ENCODE peak calls at places on chromosomes 12 and 14, in six cellular contexts. A is IMR-90, M is neuronal stem cell, F is H9, K is trophoblast cell, G is H1. P is an unnamed sample.
A peak's percentile ranks its signal among the peaks of the same experiment; 100 is the strongest.

GRCh38 chr12:30988086-30988485 is 61.5 kb downstream of the TSPAN11 start:
- DNase-seq in A (no peak), M (no peak), F (no peak), K (no peak), G (no peak), P (no peak)

GRCh38 chr14:94001501-94002396 is 4.6 kb downstream of the CCDC197 start:
- DNase-seq in A (peak; percentile 67), M (peak; percentile 56), F (peak; percentile 80), K (peak; percentile 90), G (peak; percentile 36), P (peak; percentile 62)

GRCh38 chr12:19933924-19934323 is 434.4 kb upstream of the PDE3A start:
- DNase-seq in A (no peak), M (no peak), F (no peak), K (no peak), G (no peak), P (no peak)

GRCh38 chr14:63388766-63389431 is 70.2 kb upstream of the GPHB5 start:
- DNase-seq in A (peak; percentile 58), M (peak; percentile 23), F (peak; percentile 63), K (peak; percentile 69), G (peak; percentile 25), P (peak; percentile 63)

GRCh38 chr14:40616579-40616978 is 990.1 kb upstream of the LRFN5 start:
- DNase-seq in A (no peak), M (no peak), F (no peak), K (no peak), G (no peak), P (no peak)

GRCh38 chr14:99241314-99242035 is 30.5 kb downstream of the BCL11B start:
- DNase-seq in A (no peak), M (no peak), F (no peak), K (no peak), G (no peak), P (no peak)

GRCh38 chr14:60722836-60723217 is 1.3 kb downstream of the SIX4 start:
- DNase-seq in A (peak; percentile 11), M (peak; percentile 50), F (peak; percentile 56), K (no peak), G (no peak), P (no peak)

GRCh38 chr14:62885451-62885850 is 159.8 kb downstream of the KCNH5 start:
- DNase-seq in A (peak; percentile 4), M (no peak), F (no peak), K (no peak), G (no peak), P (no peak)

GRCh38 chr12:54385251-54385914 is 850 bp upstream of the ZNF385A start:
- DNase-seq in A (no peak), M (no peak), F (peak; percentile 63), K (peak; percentile 29), G (no peak), P (no peak)
- H3K27ac ChIP-seq in A (no peak overlapping the region), M (peak overlapping the region; percentile 16), F (no peak overlapping the region), K (peak overlapping the region; percentile 81), G (peak overlapping the region; percentile 57), P (no peak overlapping the region)

GRCh38 chr12:48121522-48121921 is 2.4 kb downstream of the PFKM start:
- DNase-seq in A (no peak), M (peak; percentile 85), F (no peak), K (no peak), G (no peak), P (no peak)

GRCh38 chr12:48115957-48116356 is 3.2 kb upstream of the PFKM start:
- DNase-seq in A (no peak), M (no peak), F (no peak), K (no peak), G (no peak), P (no peak)

GRCh38 chr12:48119078-48119833 is at the start of gene PFKM:
- DNase-seq in A (peak; percentile 91), M (peak; percentile 92), F (peak; percentile 97), K (peak; percentile 52), G (peak; percentile 89), P (peak; percentile 93)

GRCh38 chr12:48119834-48120195 is 651 bp downstream of the PFKM start:
- DNase-seq in A (peak; percentile 41), M (no peak), F (no peak), K (no peak), G (no peak), P (peak; percentile 49)

DNA sequence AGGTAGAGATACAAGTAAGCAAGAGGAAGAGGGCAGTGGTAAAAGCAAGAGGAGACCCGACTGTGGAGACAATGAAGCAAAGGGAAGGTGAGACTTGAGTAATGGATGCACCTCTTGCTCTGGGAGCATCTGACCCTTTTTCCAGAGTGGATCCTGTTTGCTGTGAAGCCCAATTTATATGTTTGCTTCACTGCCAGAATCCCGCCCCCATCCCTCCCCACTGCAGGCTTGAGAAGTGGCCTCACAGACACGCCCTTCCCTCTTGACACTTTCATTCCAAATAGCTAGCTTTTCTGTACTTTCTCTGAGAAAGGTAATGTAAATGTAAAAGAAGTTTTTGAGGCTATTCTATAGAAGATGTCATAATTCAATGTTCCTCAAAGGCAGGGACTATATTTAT is 673 bp upstream of the PFKM start:
- DNase-seq in A (no peak), M (no peak), F (no peak), K (no peak), G (no peak), P (peak; percentile 5)
- H3K9ac ChIP-seq in A (no peak overlapping the region), M (no peak overlapping the region), F (no peak overlapping the region), K (no peak overlapping the region), G (no peak overlapping the region), P (peak overlapping the region; percentile 98)

GRCh38 chr14:91454580-91454979 is 37.0 kb upstream of the CCDC88C start:
- DNase-seq in A (no peak), M (no peak), F (no peak), K (no peak), G (no peak), P (no peak)

GRCh38 chr14:91456283-91456682 is 38.7 kb upstream of the CCDC88C start:
- DNase-seq in A (no peak), M (no peak), F (no peak), K (no peak), G (no peak), P (no peak)

GRCh38 chr14:91453744-91454143 is 36.1 kb upstream of the CCDC88C start:
- DNase-seq in A (no peak), M (no peak), F (no peak), K (no peak), G (no peak), P (no peak)

GRCh38 chr14:91458612-91459011 is 41.0 kb upstream of the CCDC88C start:
- DNase-seq in A (no peak), M (no peak), F (no peak), K (no peak), G (no peak), P (no peak)

DNA sequence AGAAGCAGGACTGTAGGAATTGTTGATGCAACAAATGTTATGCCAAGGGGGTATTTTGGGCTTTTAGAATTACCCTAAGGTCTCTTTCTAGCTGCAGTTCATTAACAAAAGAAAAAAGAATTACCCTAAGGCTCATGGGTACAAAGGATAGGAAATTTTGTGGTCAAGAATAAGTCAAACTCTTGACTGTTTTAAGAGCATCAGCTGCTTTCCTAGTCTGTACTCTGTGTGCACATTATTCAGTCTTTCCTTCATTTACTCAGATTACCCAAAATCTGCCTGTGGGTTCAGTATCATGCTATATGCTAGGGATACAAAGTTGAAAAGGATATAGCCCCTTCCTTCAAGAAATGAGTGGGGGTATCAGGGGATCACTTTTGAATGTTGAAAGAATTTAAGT is 36.5 kb upstream of the CCDC88C start:
- DNase-seq in A (no peak), M (no peak), F (no peak), K (no peak), G (no peak), P (no peak)
- H3K14ac ChIP-seq in A (no peak overlapping the region), M (no peak overlapping the region), F (no peak overlapping the region), K (no peak overlapping the region), G (no peak overlapping the region), P (no peak overlapping the region)

GRCh38 chr12:11860026-11860425 is 210.6 kb downstream of the ETV6 start:
- DNase-seq in A (no peak), M (no peak), F (no peak), K (no peak), G (no peak), P (no peak)

GRCh38 chr12:11861864-11862600 is 208.7 kb upstream of the BCL2L14 start:
- DNase-seq in A (no peak), M (no peak), F (no peak), K (no peak), G (no peak), P (no peak)

GRCh38 chr12:11862794-11863193 is 207.9 kb upstream of the BCL2L14 start:
- DNase-seq in A (peak; percentile 71), M (no peak), F (no peak), K (peak; percentile 39), G (no peak), P (peak; percentile 67)

GRCh38 chr12:11863478-11863906 is 207.2 kb upstream of the BCL2L14 start:
- DNase-seq in A (no peak), M (no peak), F (no peak), K (no peak), G (no peak), P (peak; percentile 11)

GRCh38 chr12:11861155-11861863 is 209.4 kb upstream of the BCL2L14 start:
- DNase-seq in A (no peak), M (no peak), F (no peak), K (no peak), G (no peak), P (no peak)
- H3K27ac ChIP-seq in A (no peak overlapping the region), M (peak overlapping the region; percentile 27), F (no peak overlapping the region), K (peak overlapping the region; percentile 5), G (peak overlapping the region; percentile 26), P (no peak overlapping the region)

GRCh38 chr14:56207626-56208297 is 89.6 kb downstream of the PELI2 start:
- DNase-seq in A (peak; percentile 18), M (no peak), F (no peak), K (peak; percentile 55), G (no peak), P (no peak)

GRCh38 chr14:56206576-56206975 is 88.4 kb downstream of the PELI2 start:
- DNase-seq in A (no peak), M (no peak), F (no peak), K (no peak), G (no peak), P (no peak)

GRCh38 chr14:56208520-56208919 is 90.3 kb downstream of the PELI2 start:
- DNase-seq in A (no peak), M (no peak), F (no peak), K (peak; percentile 42), G (no peak), P (no peak)

GRCh38 chr14:56202256-56202655 is 84.0 kb downstream of the PELI2 start:
- DNase-seq in A (no peak), M (no peak), F (no peak), K (no peak), G (no peak), P (no peak)

GRCh38 chr14:56205906-56206305 is 87.7 kb downstream of the PELI2 start:
- DNase-seq in A (no peak), M (no peak), F (no peak), K (no peak), G (no peak), P (no peak)
- H3K9ac ChIP-seq in A (no peak overlapping the region), M (no peak overlapping the region), F (no peak overlapping the region), K (no peak overlapping the region), G (no peak overlapping the region), P (no peak overlapping the region)

GRCh38 chr12:117774986-117775775 is 193.6 kb downstream of the KSR2 start:
- DNase-seq in A (no peak), M (no peak), F (no peak), K (no peak), G (no peak), P (peak; percentile 59)
- H3K14ac ChIP-seq in A (no peak overlapping the region), M (no peak overlapping the region), F (no peak overlapping the region), K (no peak overlapping the region), G (no peak overlapping the region), P (no peak overlapping the region)

GRCh38 chr12:53995311-53996187 is 4.4 kb upstream of the HOXC9 start:
- DNase-seq in A (no peak), M (no peak), F (peak; percentile 87), K (peak; percentile 4), G (no peak), P (peak; percentile 72)
- H3K27ac ChIP-seq in A (no peak overlapping the region), M (no peak overlapping the region), F (no peak overlapping the region), K (no peak overlapping the region), G (no peak overlapping the region), P (peak overlapping the region; percentile 83)

GRCh38 chr14:21534576-21534975 is 8.4 kb upstream of the SALL2 start:
- DNase-seq in A (no peak), M (no peak), F (peak; percentile 79), K (no peak), G (no peak), P (no peak)
- H3K9ac ChIP-seq in A (no peak overlapping the region), M (peak overlapping the region; percentile 94), F (peak overlapping the region; percentile 21), K (no peak overlapping the region), G (peak overlapping the region; percentile 45), P (no peak overlapping the region)